ENCODE peak calls at places on chromosomes 4 and X, in ten cellular contexts. T is CD8-positive, alpha-beta memory T cell; H is hepatocyte; Q is K562; I is tibial artery; A is mesendoderm; O is A549; D is fibroblast of lung; V is GM23338; U is Panc1. E is an unnamed sample.

GRCh38 chr4:67346654-67347053 is 198.6 kb downstream of the CENPC start:
- DNase-seq in H (no peak), U (no peak), O (no peak), A (no peak), Q (no peak), I (no peak), V (no peak), T (no peak), D (no peak), E (no peak)

GRCh38 chrX:3651272-3651671 is 62.2 kb downstream of the PRKX start:
- DNase-seq in T (no peak), Q (no peak), I (no peak), D (peak; percentile 21), V (peak; percentile 12), O (no peak), H (peak; percentile 46), U (no peak), A (peak; percentile 2), E (no peak)

GRCh38 chr4:109332926-109333464 is 30.5 kb upstream of the COL25A1 start:
- DNase-seq in I (no peak), A (peak; percentile 74), O (no peak), D (no peak), T (no peak), H (no peak), Q (peak; percentile 19), U (no peak), V (peak; percentile 83), E (no peak)

GRCh38 chr4:61555789-61556188 is 355.7 kb downstream of the ADGRL3 start:
- DNase-seq in A (peak; percentile 89), I (no peak), Q (no peak), T (no peak), D (peak; percentile 87), V (peak; percentile 24), O (no peak), U (no peak), H (peak; percentile 68), E (no peak)

GRCh38 chr4:153773236-153773690 is 13.4 kb upstream of the RNF175 start:
- DNase-seq in O (no peak), Q (peak; percentile 71), T (no peak), U (no peak), A (peak; percentile 93), V (peak; percentile 87), D (no peak), H (no peak), I (no peak), E (no peak)

GRCh38 chr4:185744127-185744865 is 67.7 kb downstream of the SORBS2 start:
- DNase-seq in V (no peak), A (no peak), Q (no peak), I (no peak), T (no peak), U (no peak), H (no peak), O (no peak), D (no peak), E (no peak)

GRCh38 chrX:8025705-8026104 is 98.5 kb upstream of the PNPLA4 start:
- DNase-seq in O (no peak), Q (no peak), U (no peak), T (no peak), I (no peak), D (no peak), H (no peak), V (no peak), A (no peak), E (no peak)

GRCh38 chr4:29128810-29129209 is 1591.4 kb upstream of the PCDH7 start:
- DNase-seq in A (no peak), H (no peak), D (no peak), T (no peak), U (no peak), Q (no peak), V (no peak), O (no peak), I (no peak), E (no peak)

GRCh38 chr4:120850048-120850599 is 72.4 kb downstream of the PRDM5 start:
- DNase-seq in H (no peak), I (no peak), U (no peak), D (peak; percentile 80), T (no peak), O (no peak), Q (no peak), V (no peak), A (no peak), E (no peak)

GRCh38 chrX:68660746-68661145 is 13.3 kb downstream of the STARD8 start:
- DNase-seq in H (no peak), O (no peak), U (no peak), Q (no peak), A (no peak), V (no peak), T (no peak), I (no peak), D (no peak), E (no peak)

GRCh38 chr4:163484906-163485305 is 9.6 kb upstream of the TMA16 start:
- DNase-seq in Q (peak; percentile 58), V (peak; percentile 88), O (peak; percentile 10), I (peak; percentile 46), H (peak; percentile 71), T (peak; percentile 26), A (peak; percentile 78), U (no peak), D (peak; percentile 34), E (no peak)

GRCh38 chr4:186689476-186689875 is 34.2 kb downstream of the FAT1 start:
- DNase-seq in O (no peak), I (no peak), A (no peak), U (no peak), H (no peak), V (no peak), T (no peak), D (no peak), Q (no peak), E (no peak)

GRCh38 chr4:143406523-143406922 is 69.8 kb downstream of the GAB1 start:
- DNase-seq in T (no peak), U (no peak), I (peak; percentile 92), H (peak; percentile 68), V (no peak), Q (no peak), D (peak; percentile 61), A (no peak), O (no peak), E (peak; percentile 83)

GRCh38 chr4:143410015-143410414 is 73.3 kb downstream of the GAB1 start:
- DNase-seq in A (no peak), Q (no peak), U (no peak), V (no peak), H (no peak), T (no peak), O (no peak), D (no peak), I (no peak), E (no peak)

GRCh38 chr4:143407475-143407874 is 70.8 kb downstream of the GAB1 start:
- DNase-seq in D (no peak), U (no peak), A (no peak), T (no peak), V (no peak), H (no peak), Q (no peak), I (no peak), O (no peak), E (no peak)

DNA sequence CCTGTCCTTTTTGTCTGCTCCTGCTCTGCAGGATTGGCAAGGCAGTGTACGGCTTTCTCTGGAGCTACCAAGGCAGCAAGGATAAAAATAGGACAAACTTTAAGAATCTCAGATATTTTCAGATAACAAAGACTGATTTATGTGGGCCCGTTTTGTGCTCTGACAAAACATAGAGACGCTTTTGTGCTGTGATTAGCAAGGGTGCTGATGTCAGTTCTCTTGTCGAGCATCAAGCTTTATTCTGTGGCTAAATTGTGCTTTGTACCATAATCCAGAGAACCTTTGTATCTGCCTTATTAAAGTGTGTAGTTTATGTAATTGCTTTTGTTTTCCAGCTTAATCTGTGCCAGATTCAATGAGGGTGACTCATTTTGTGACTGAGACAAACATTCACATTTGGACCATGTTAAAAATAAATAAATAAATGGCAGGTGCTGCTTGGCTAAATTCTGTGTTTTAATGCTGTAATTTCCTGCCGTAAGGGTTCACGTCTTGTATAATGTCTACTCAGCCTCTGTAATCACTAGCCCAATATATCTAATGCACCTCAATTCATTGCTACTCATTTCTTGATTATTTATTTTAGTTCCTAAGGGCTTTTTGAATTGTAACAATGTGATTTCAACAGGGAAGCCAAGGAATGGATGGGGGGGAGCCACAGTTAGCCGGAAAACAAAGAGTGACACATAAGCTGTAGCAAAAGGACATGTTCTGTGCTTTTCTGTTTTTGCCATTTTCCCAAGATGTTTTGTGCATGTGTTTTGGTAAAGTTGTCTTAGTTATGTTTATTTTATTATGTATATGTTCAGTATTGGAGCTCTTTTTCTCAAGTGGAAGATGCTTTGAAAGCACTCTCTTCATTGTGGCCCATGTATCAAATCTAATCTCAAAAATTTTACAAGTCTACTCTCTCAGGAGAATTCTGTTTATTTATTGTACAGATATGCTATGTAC is 75.1 kb downstream of the GAB1 start:
- DNase-seq in I (no peak), H (no peak), O (no peak), T (no peak), Q (no peak), V (no peak), D (peak; percentile 50), U (no peak), A (no peak), E (no peak)
- H3K4me3 ChIP-seq in I (no peak overlapping the region), H (no peak overlapping the region), O (no peak overlapping the region), T (no peak overlapping the region), Q (no peak overlapping the region), V (no peak overlapping the region), D (no peak overlapping the region), U (no peak overlapping the region), A (no peak overlapping the region), E (peak overlapping the region; percentile 14)

DNA sequence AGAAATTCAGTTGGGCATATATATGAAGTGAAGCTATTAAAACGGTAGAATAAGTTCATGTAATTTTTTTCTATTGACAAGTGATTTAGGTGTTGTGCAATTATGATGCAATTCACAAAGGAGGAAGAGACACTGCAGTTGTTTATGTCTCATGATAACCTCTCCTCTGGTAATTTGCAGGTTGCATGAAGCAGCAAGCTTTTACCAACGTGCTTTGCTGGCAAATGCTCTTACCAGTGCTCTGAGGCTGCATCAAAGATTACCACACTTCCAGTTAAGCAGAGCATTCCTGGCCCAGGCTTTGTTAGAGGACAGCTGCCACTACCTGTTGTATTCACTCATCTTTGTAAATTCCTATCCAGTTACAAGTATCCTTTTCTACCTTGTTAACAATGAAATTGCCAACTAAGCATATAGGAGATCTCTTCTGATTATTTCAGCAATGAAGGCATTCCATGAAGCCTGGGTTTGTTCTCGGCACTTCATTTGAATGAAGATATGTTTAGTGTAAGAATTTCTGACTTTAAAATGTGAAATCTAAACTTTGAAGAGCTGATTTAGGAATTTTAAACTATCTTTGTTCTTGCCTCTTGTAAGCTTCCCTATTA is 3.9 kb downstream of the TMEM33 start:
- DNase-seq in H (peak; percentile 14), O (no peak), T (no peak), I (no peak), D (no peak), A (peak; percentile 82), U (no peak), V (peak; percentile 9), Q (no peak), E (no peak)
- H3K4me1 ChIP-seq in H (peaks cover 17% of the 10 kb centered on the region), O (peaks cover 31% of the 10 kb centered on the region), T (peaks cover 28% of the 10 kb centered on the region), I (peaks cover 31% of the 10 kb centered on the region), D (peaks cover 4% of the 10 kb centered on the region), A (no peaks in the 10 kb centered on the region), U (no peaks in the 10 kb centered on the region), V (peaks cover 14% of the 10 kb centered on the region), Q (peaks cover 6% of the 10 kb centered on the region), E (no peaks in the 10 kb centered on the region)

GRCh38 chr4:99893991-99894981 is at the start of gene LAMTOR3:
- DNase-seq in O (peak; percentile 60), H (peak; percentile 96), D (peak; percentile 88), I (peak; percentile 92), T (peak; percentile 84), Q (peak; percentile 93), V (peak; percentile 96), U (peak; percentile 36), A (peak; percentile 96), E (peak; percentile 95)
- H3K4me3 ChIP-seq in O (peak within 1 kb of the TSS; percentile 79), H (peak within 1 kb of the TSS; percentile 51), D (peak within 1 kb of the TSS; percentile 78), I (peak within 1 kb of the TSS; percentile 82), T (peak within 1 kb of the TSS; percentile 88), Q (peak within 1 kb of the TSS; percentile 91), V (peak within 1 kb of the TSS; percentile 92), U (peak within 1 kb of the TSS; percentile 78), A (peak within 1 kb of the TSS; percentile 83), E (peak within 1 kb of the TSS; percentile 84)

GRCh38 chr4:107896158-107896645 is 35.1 kb upstream of the CYP2U1 start:
- DNase-seq in A (no peak), H (peak; percentile 55), U (peak; percentile 69), O (peak; percentile 44), I (no peak), Q (no peak), D (peak; percentile 100), T (no peak), V (no peak), E (no peak)
- H3K4me1 ChIP-seq in A (no peaks in the 10 kb centered on the region), H (peaks cover 7% of the 10 kb centered on the region), U (no peaks in the 10 kb centered on the region), O (peaks cover 19% of the 10 kb centered on the region), I (peaks cover 32% of the 10 kb centered on the region), Q (no peaks in the 10 kb centered on the region), D (peaks cover 3% of the 10 kb centered on the region), T (no peaks in the 10 kb centered on the region), V (peaks cover 5% of the 10 kb centered on the region), E (peaks cover 6% of the 10 kb centered on the region)